ENCODE peak calls at places on chromosomes 5 and 9, in eight cellular contexts. X, C, P, E, S, I, L and Q are unnamed samples.

GRCh38 chr9:5839572-5839902 is 6.6 kb upstream of the ERMP1 start:
- DNase-seq in X (no peak), C (no peak), P (no peak), E (no peak), S (no peak), I (no peak), L (no peak), Q (no peak)

GRCh38 chr5:174052636-174053035 is 7.1 kb downstream of the NSG2 start:
- DNase-seq in X (no peak), C (no peak), P (no peak), E (no peak), S (no peak), I (no peak), L (no peak), Q (no peak)

GRCh38 chr5:32311404-32312193 is 1.1 kb downstream of the MTMR12 start:
- DNase-seq in X (peak), C (no peak), P (no peak), E (no peak), S (no peak), I (peak), L (no peak), Q (peak)

GRCh38 chr5:95697781-95698681 is 15.2 kb upstream of the SPATA9 start:
- DNase-seq in X (no peak), C (no peak), P (no peak), E (no peak), S (no peak), I (no peak), L (no peak), Q (no peak)

GRCh38 chr9:11016081-11016480 is 403.3 kb upstream of the PTPRD start:
- DNase-seq in X (no peak), C (no peak), P (no peak), E (no peak), S (no peak), I (no peak), L (no peak), Q (no peak)

GRCh38 chr9:91734371-91734981 is 215.6 kb downstream of the ROR2 start:
- DNase-seq in X (peak), C (peak), P (peak), E (peak), S (peak), I (peak), L (peak), Q (peak)

GRCh38 chr9:128684325-128685021 is 4.5 kb upstream of the SET start:
- DNase-seq in X (peak), C (peak), P (peak), E (peak), S (peak), I (peak), L (peak), Q (peak)

GRCh38 chr5:22541037-22541436 is 312.1 kb downstream of the CDH12 start:
- DNase-seq in X (no peak), C (no peak), P (no peak), E (no peak), S (no peak), I (no peak), L (no peak), Q (no peak)

GRCh38 chr5:142322747-142323479 is 1.9 kb downstream of the SPRY4 start:
- DNase-seq in X (no peak), C (no peak), P (no peak), E (no peak), S (peak), I (peak), L (no peak), Q (no peak)

GRCh38 chr5:151150484-151151262 is 6.9 kb downstream of the ANXA6 start:
- DNase-seq in X (peak), C (peak), P (no peak), E (peak), S (peak), I (no peak), L (peak), Q (peak)

GRCh38 chr5:124438390-124439380 is 307.8 kb downstream of the ZNF608 start:
- DNase-seq in X (peak), C (no peak), P (no peak), E (no peak), S (no peak), I (no peak), L (no peak), Q (no peak)

GRCh38 chr9:126149661-126150060 is 177.0 kb upstream of the MVB12B start:
- DNase-seq in X (no peak), C (peak), P (no peak), E (no peak), S (peak), I (no peak), L (no peak), Q (peak)